ENCODE peak calls at places on chromosomes 12 and 14, in ten cellular contexts. One of them, this sample, is unnamed.
A peak's percentile ranks its signal among the peaks of the same experiment; 100 is the strongest.

GRCh38 chr12:109466821-109467220 is 10.3 kb downstream of the KCTD10 start:
- DNase-seq in trophoblast cell: no peak
- DNase-seq in nucleus accumbens: no peak
- DNase-seq in HT-29: no peak
- DNase-seq in HEK293T: no peak
- DNase-seq in mucosa of descending colon: no peak
- DNase-seq in HT1080: no peak
- DNase-seq in lower leg skin: no peak
- DNase-seq in RPMI7951: no peak
- DNase-seq in NCI-H146: no peak
- DNase-seq in this sample: no peak

GRCh38 chr12:54197037-54197909 is 8.5 kb upstream of the SMUG1 start:
- DNase-seq in RPMI7951: peak; percentile 63
- DNase-seq in trophoblast cell: no peak
- DNase-seq in HEK293T: no peak
- DNase-seq in nucleus accumbens: no peak
- DNase-seq in lower leg skin: no peak
- DNase-seq in NCI-H146: no peak
- DNase-seq in HT-29: no peak
- DNase-seq in mucosa of descending colon: no peak
- DNase-seq in HT1080: no peak
- DNase-seq in this sample: no peak

GRCh38 chr14:96253140-96253539 is 2.9 kb upstream of the BDKRB1 start:
- DNase-seq in NCI-H146: no peak
- DNase-seq in HT1080: peak; percentile 85
- DNase-seq in RPMI7951: peak; percentile 89
- DNase-seq in HT-29: no peak
- DNase-seq in HEK293T: no peak
- DNase-seq in lower leg skin: no peak
- DNase-seq in trophoblast cell: no peak
- DNase-seq in nucleus accumbens: no peak
- DNase-seq in mucosa of descending colon: no peak
- DNase-seq in this sample: peak; percentile 69

GRCh38 chr12:76945867-76946266 is 67.0 kb upstream of the CSRP2 start:
- DNase-seq in RPMI7951: no peak
- DNase-seq in trophoblast cell: no peak
- DNase-seq in HEK293T: no peak
- DNase-seq in NCI-H146: no peak
- DNase-seq in HT-29: no peak
- DNase-seq in HT1080: peak; percentile 54
- DNase-seq in lower leg skin: no peak
- DNase-seq in mucosa of descending colon: no peak
- DNase-seq in nucleus accumbens: no peak
- DNase-seq in this sample: no peak

GRCh38 chr14:38211258-38211735 is 3.6 kb downstream of the SSTR1 start:
- DNase-seq in HT1080: no peak
- DNase-seq in RPMI7951: no peak
- DNase-seq in HT-29: no peak
- DNase-seq in trophoblast cell: no peak
- DNase-seq in mucosa of descending colon: no peak
- DNase-seq in HEK293T: no peak
- DNase-seq in NCI-H146: no peak
- DNase-seq in lower leg skin: no peak
- DNase-seq in nucleus accumbens: no peak
- DNase-seq in this sample: no peak

GRCh38 chr12:6212086-6212485 is 11.9 kb downstream of the CD9 start:
- DNase-seq in RPMI7951: no peak
- DNase-seq in mucosa of descending colon: no peak
- DNase-seq in nucleus accumbens: no peak
- DNase-seq in NCI-H146: no peak
- DNase-seq in HT-29: no peak
- DNase-seq in lower leg skin: no peak
- DNase-seq in trophoblast cell: no peak
- DNase-seq in HT1080: no peak
- DNase-seq in HEK293T: no peak
- DNase-seq in this sample: no peak

GRCh38 chr12:2687058-2687457 is 107.7 kb upstream of the FKBP4 start:
- DNase-seq in NCI-H146: no peak
- DNase-seq in HT-29: no peak
- DNase-seq in trophoblast cell: no peak
- DNase-seq in HEK293T: no peak
- DNase-seq in lower leg skin: peak; percentile 59
- DNase-seq in nucleus accumbens: no peak
- DNase-seq in mucosa of descending colon: no peak
- DNase-seq in HT1080: no peak
- DNase-seq in RPMI7951: no peak
- DNase-seq in this sample: no peak

GRCh38 chr12:15122349-15122748 is 98.9 kb downstream of the RERG start:
- DNase-seq in lower leg skin: no peak
- DNase-seq in HT1080: no peak
- DNase-seq in trophoblast cell: no peak
- DNase-seq in HEK293T: no peak
- DNase-seq in RPMI7951: no peak
- DNase-seq in NCI-H146: no peak
- DNase-seq in mucosa of descending colon: no peak
- DNase-seq in HT-29: no peak
- DNase-seq in nucleus accumbens: no peak
- DNase-seq in this sample: no peak

GRCh38 chr14:100575266-100575995 is 11.8 kb downstream of the BEGAIN start:
- DNase-seq in HT1080: no peak
- DNase-seq in HEK293T: no peak
- DNase-seq in NCI-H146: no peak
- DNase-seq in RPMI7951: no peak
- DNase-seq in lower leg skin: no peak
- DNase-seq in mucosa of descending colon: no peak
- DNase-seq in trophoblast cell: no peak
- DNase-seq in HT-29: no peak
- DNase-seq in nucleus accumbens: no peak
- DNase-seq in this sample: no peak

GRCh38 chr12:26422839-26423398 is 227.5 kb downstream of the SSPN start:
- DNase-seq in mucosa of descending colon: no peak
- DNase-seq in RPMI7951: no peak
- DNase-seq in HT-29: no peak
- DNase-seq in lower leg skin: no peak
- DNase-seq in NCI-H146: no peak
- DNase-seq in HEK293T: no peak
- DNase-seq in HT1080: no peak
- DNase-seq in nucleus accumbens: no peak
- DNase-seq in trophoblast cell: no peak
- DNase-seq in this sample: no peak

GRCh38 chr14:33777651-33778050 is 173.2 kb downstream of the EGLN3 start:
- DNase-seq in RPMI7951: peak; percentile 95
- DNase-seq in mucosa of descending colon: no peak
- DNase-seq in NCI-H146: no peak
- DNase-seq in lower leg skin: no peak
- DNase-seq in HT-29: no peak
- DNase-seq in nucleus accumbens: no peak
- DNase-seq in HT1080: no peak
- DNase-seq in trophoblast cell: no peak
- DNase-seq in HEK293T: no peak
- DNase-seq in this sample: no peak

GRCh38 chr14:35320472-35320871 is 28.3 kb downstream of the PSMA6 start:
- DNase-seq in HT-29: no peak
- DNase-seq in mucosa of descending colon: no peak
- DNase-seq in trophoblast cell: no peak
- DNase-seq in NCI-H146: no peak
- DNase-seq in HT1080: peak; percentile 48
- DNase-seq in nucleus accumbens: no peak
- DNase-seq in RPMI7951: no peak
- DNase-seq in lower leg skin: no peak
- DNase-seq in HEK293T: no peak
- DNase-seq in this sample: no peak

GRCh38 chr12:64392221-64392620 is 1.7 kb upstream of the C12orf56 start:
- DNase-seq in nucleus accumbens: no peak
- DNase-seq in RPMI7951: peak; percentile 54
- DNase-seq in NCI-H146: no peak
- DNase-seq in HEK293T: peak; percentile 16
- DNase-seq in trophoblast cell: peak; percentile 51
- DNase-seq in lower leg skin: no peak
- DNase-seq in HT-29: peak; percentile 66
- DNase-seq in HT1080: peak; percentile 28
- DNase-seq in mucosa of descending colon: peak; percentile 59
- DNase-seq in this sample: peak; percentile 74

GRCh38 chr12:123938679-123939480 is 33.8 kb downstream of the CCDC92 start:
- DNase-seq in nucleus accumbens: no peak
- DNase-seq in mucosa of descending colon: no peak
- DNase-seq in trophoblast cell: no peak
- DNase-seq in RPMI7951: no peak
- DNase-seq in HT1080: no peak
- DNase-seq in HEK293T: peak; percentile 50
- DNase-seq in HT-29: no peak
- DNase-seq in NCI-H146: no peak
- DNase-seq in lower leg skin: peak; percentile 74
- DNase-seq in this sample: peak; percentile 17

GRCh38 chr14:74886001-74886400 is 4.3 kb downstream of the DLST start:
- DNase-seq in HEK293T: no peak
- DNase-seq in lower leg skin: no peak
- DNase-seq in HT-29: no peak
- DNase-seq in NCI-H146: no peak
- DNase-seq in trophoblast cell: peak; percentile 88
- DNase-seq in HT1080: no peak
- DNase-seq in mucosa of descending colon: no peak
- DNase-seq in nucleus accumbens: no peak
- DNase-seq in RPMI7951: peak; percentile 33
- DNase-seq in this sample: no peak

GRCh38 chr12:58841058-58841798 is 79.1 kb downstream of the LRIG3 start:
- DNase-seq in trophoblast cell: no peak
- DNase-seq in HT-29: no peak
- DNase-seq in mucosa of descending colon: no peak
- DNase-seq in NCI-H146: no peak
- DNase-seq in HT1080: no peak
- DNase-seq in lower leg skin: no peak
- DNase-seq in HEK293T: no peak
- DNase-seq in RPMI7951: no peak
- DNase-seq in nucleus accumbens: no peak
- DNase-seq in this sample: no peak

GRCh38 chr14:26963696-26964095 is 365.9 kb upstream of the NOVA1 start:
- DNase-seq in NCI-H146: no peak
- DNase-seq in mucosa of descending colon: no peak
- DNase-seq in lower leg skin: no peak
- DNase-seq in HT-29: no peak
- DNase-seq in HEK293T: no peak
- DNase-seq in nucleus accumbens: no peak
- DNase-seq in RPMI7951: no peak
- DNase-seq in HT1080: no peak
- DNase-seq in trophoblast cell: no peak
- DNase-seq in this sample: no peak

GRCh38 chr14:25011095-25011494 is 38.9 kb downstream of the STXBP6 start:
- DNase-seq in trophoblast cell: no peak
- DNase-seq in RPMI7951: no peak
- DNase-seq in nucleus accumbens: no peak
- DNase-seq in HEK293T: no peak
- DNase-seq in HT-29: no peak
- DNase-seq in HT1080: no peak
- DNase-seq in NCI-H146: no peak
- DNase-seq in mucosa of descending colon: no peak
- DNase-seq in lower leg skin: no peak
- DNase-seq in this sample: no peak

GRCh38 chr14:60067911-60068310 is 23.8 kb upstream of the PCNX4 start:
- DNase-seq in HT-29: no peak
- DNase-seq in HEK293T: no peak
- DNase-seq in trophoblast cell: no peak
- DNase-seq in lower leg skin: no peak
- DNase-seq in HT1080: no peak
- DNase-seq in mucosa of descending colon: no peak
- DNase-seq in NCI-H146: no peak
- DNase-seq in RPMI7951: no peak
- DNase-seq in nucleus accumbens: no peak
- DNase-seq in this sample: no peak

GRCh38 chr14:103581954-103582703 is 19.4 kb downstream of the COA8 start:
- DNase-seq in nucleus accumbens: no peak
- DNase-seq in trophoblast cell: peak; percentile 13
- DNase-seq in lower leg skin: peak; percentile 88
- DNase-seq in HT1080: no peak
- DNase-seq in RPMI7951: no peak
- DNase-seq in HT-29: no peak
- DNase-seq in HEK293T: no peak
- DNase-seq in NCI-H146: no peak
- DNase-seq in mucosa of descending colon: peak; percentile 56
- DNase-seq in this sample: no peak

GRCh38 chr14:75454963-75455546 is 27.2 kb downstream of the JDP2 start:
- DNase-seq in RPMI7951: peak; percentile 61
- DNase-seq in nucleus accumbens: no peak
- DNase-seq in mucosa of descending colon: no peak
- DNase-seq in HEK293T: no peak
- DNase-seq in trophoblast cell: no peak
- DNase-seq in HT1080: peak; percentile 28
- DNase-seq in lower leg skin: peak; percentile 92
- DNase-seq in NCI-H146: peak; percentile 4
- DNase-seq in HT-29: no peak
- DNase-seq in this sample: no peak

GRCh38 chr12:2277492-2278153 is 224.8 kb downstream of the CACNA1C start:
- DNase-seq in trophoblast cell: no peak
- DNase-seq in lower leg skin: peak; percentile 28
- DNase-seq in mucosa of descending colon: no peak
- DNase-seq in HT1080: no peak
- DNase-seq in NCI-H146: no peak
- DNase-seq in HEK293T: no peak
- DNase-seq in nucleus accumbens: no peak
- DNase-seq in HT-29: no peak
- DNase-seq in RPMI7951: no peak
- DNase-seq in this sample: no peak

GRCh38 chr12:91958816-91959215 is 186.8 kb downstream of the BTG1 start:
- DNase-seq in trophoblast cell: peak; percentile 44
- DNase-seq in lower leg skin: no peak
- DNase-seq in mucosa of descending colon: no peak
- DNase-seq in HEK293T: no peak
- DNase-seq in RPMI7951: no peak
- DNase-seq in nucleus accumbens: no peak
- DNase-seq in NCI-H146: no peak
- DNase-seq in HT1080: peak; percentile 61
- DNase-seq in HT-29: no peak
- DNase-seq in this sample: peak; percentile 17

GRCh38 chr12:88931598-88931997 is 351.3 kb upstream of the KITLG start:
- DNase-seq in HEK293T: no peak
- DNase-seq in RPMI7951: peak; percentile 20
- DNase-seq in mucosa of descending colon: no peak
- DNase-seq in trophoblast cell: no peak
- DNase-seq in HT1080: no peak
- DNase-seq in nucleus accumbens: no peak
- DNase-seq in HT-29: peak; percentile 49
- DNase-seq in NCI-H146: peak; percentile 33
- DNase-seq in lower leg skin: no peak
- DNase-seq in this sample: no peak

This sample was measured in A549.